ENCODE peak calls at places on chromosome 3, in ten cellular contexts. G is Peyer's patch, Y is B cell, J is T-helper 2 cell, L is NCI-H774, X is NCI-H748 treated with DMSO at 0.1 percent for 48 hours, S is psoas muscle, K is neural crest cell, N is stromal cell of bone marrow, Q is caudate nucleus. Z is an unnamed sample.

GRCh38 chr3:170863768-170864167 is 6.2 kb downstream of the RPL22L1 start:
- DNase-seq in Y (no peak), J (no peak), S (no peak), K (no peak), X (no peak), G (no peak), L (no peak), N (no peak), Q (no peak), Z (no peak)

GRCh38 chr3:160837394-160837975 is 81.5 kb downstream of the PPM1L start:
- DNase-seq in G (no peak), K (no peak), X (no peak), Y (no peak), N (no peak), Q (no peak), S (no peak), L (no peak), J (no peak), Z (no peak)

GRCh38 chr3:132435911-132436425 is 18.7 kb downstream of the DNAJC13 start:
- DNase-seq in S (no peak), N (no peak), Q (no peak), X (no peak), G (no peak), J (no peak), L (no peak), Y (no peak), K (no peak), Z (no peak)

GRCh38 chr3:150252462-150252861 is 155.6 kb upstream of the TSC22D2 start:
- DNase-seq in Q (no peak), N (peak), S (no peak), G (no peak), L (no peak), J (no peak), Y (no peak), X (no peak), K (no peak), Z (peak)

GRCh38 chr3:44867421-44868111 is 5.9 kb downstream of the TMEM42 start:
- DNase-seq in G (no peak), S (no peak), X (no peak), Q (no peak), N (no peak), J (no peak), Y (no peak), K (no peak), L (no peak), Z (no peak)

GRCh38 chr3:71076361-71076997 is 507.0 kb downstream of the FOXP1 start:
- DNase-seq in G (no peak), X (no peak), N (peak), J (no peak), Q (no peak), Y (no peak), S (no peak), L (no peak), K (no peak), Z (peak)

GRCh38 chr3:129593595-129594339 is 12.7 kb downstream of the PLXND1 start:
- DNase-seq in Y (peak), N (no peak), X (peak), Q (no peak), K (no peak), L (peak), S (no peak), J (no peak), G (peak), Z (no peak)

GRCh38 chr3:171058058-171058457 is 31.5 kb upstream of the SLC2A2 start:
- DNase-seq in G (no peak), N (peak), S (no peak), X (no peak), L (no peak), Y (no peak), Q (no peak), J (no peak), K (no peak), Z (peak)

GRCh38 chr3:11465744-11466611 is 177.7 kb downstream of the VGLL4 start:
- DNase-seq in J (no peak), N (peak), X (no peak), K (no peak), Q (no peak), G (no peak), L (no peak), Y (no peak), S (no peak), Z (no peak)

GRCh38 chr3:71863563-71864190 is 78.7 kb upstream of the PROK2 start:
- DNase-seq in G (no peak), J (no peak), N (no peak), K (no peak), X (no peak), Y (no peak), S (no peak), L (no peak), Q (no peak), Z (no peak)

GRCh38 chr3:56932858-56933257 is 127.6 kb upstream of the SPATA12 start:
- DNase-seq in Y (no peak), L (no peak), K (no peak), S (no peak), N (no peak), J (no peak), Q (no peak), G (no peak), X (no peak), Z (no peak)

GRCh38 chr3:38153986-38154608 is 11.2 kb upstream of the OXSR1 start:
- DNase-seq in G (no peak), X (no peak), L (no peak), J (no peak), Q (no peak), K (no peak), N (peak), S (no peak), Y (no peak), Z (peak)

GRCh38 chr3:119643094-119643493 is 17.3 kb downstream of the POPDC2 start:
- DNase-seq in Q (no peak), L (no peak), X (no peak), J (no peak), G (no peak), K (no peak), Y (no peak), S (no peak), N (no peak), Z (no peak)

GRCh38 chr3:107674371-107674770 is 151.6 kb downstream of the BBX start:
- DNase-seq in L (no peak), X (no peak), Q (no peak), G (no peak), Y (no peak), J (no peak), S (peak), N (peak), K (no peak), Z (no peak)

GRCh38 chr3:133464573-133464972 is 64.7 kb downstream of the BFSP2 start:
- DNase-seq in J (no peak), G (no peak), Y (no peak), L (no peak), N (no peak), Q (no peak), K (no peak), S (no peak), X (no peak), Z (peak)

GRCh38 chr3:71416868-71417267 is 166.7 kb downstream of the FOXP1 start:
- DNase-seq in G (peak), X (no peak), S (no peak), K (no peak), Y (peak), L (no peak), N (no peak), J (peak), Q (no peak), Z (no peak)

GRCh38 chr3:148077318-148077923 is 620.3 kb upstream of the AGTR1 start:
- DNase-seq in Q (no peak), G (no peak), S (no peak), K (no peak), J (no peak), L (peak), Y (no peak), X (no peak), N (peak), Z (peak)

GRCh38 chr3:43286886-43287301 is 554 bp downstream of the SNRK start:
- DNase-seq in K (peak), X (peak), Y (peak), J (no peak), N (no peak), S (no peak), Q (no peak), G (no peak), L (no peak), Z (no peak)

GRCh38 chr3:57127849-57128566 is 37.1 kb downstream of the IL17RD start:
- DNase-seq in Q (no peak), N (peak), G (no peak), Y (no peak), K (no peak), X (no peak), S (no peak), J (no peak), L (no peak), Z (peak)

GRCh38 chr3:187209501-187209900 is 12.2 kb downstream of the RTP1 start:
- DNase-seq in N (no peak), J (no peak), Y (no peak), L (no peak), Q (no peak), K (no peak), X (no peak), S (no peak), G (no peak), Z (no peak)

GRCh38 chr3:43285644-43286043 is 696 bp upstream of the SNRK start:
- DNase-seq in G (no peak), S (no peak), Y (peak), Q (no peak), K (no peak), N (no peak), J (no peak), X (no peak), L (no peak), Z (no peak)

GRCh38 chr3:118536764-118537163 is 497.9 kb downstream of the IGSF11 start:
- DNase-seq in X (no peak), Y (no peak), L (no peak), G (no peak), Q (no peak), J (no peak), N (no peak), K (no peak), S (no peak), Z (no peak)

GRCh38 chr3:82938821-82939328 is 1177.4 kb upstream of the GBE1 start:
- DNase-seq in Q (no peak), K (no peak), J (peak), N (no peak), G (peak), L (no peak), X (no peak), S (peak), Y (no peak), Z (no peak)

GRCh38 chr3:196688349-196688748 is 23.7 kb downstream of the CEP19 start:
- DNase-seq in Y (peak), K (no peak), G (peak), S (no peak), L (no peak), J (no peak), N (peak), X (peak), Q (no peak), Z (peak)

GRCh38 chr3:193783166-193783896 is 190.3 kb downstream of the OPA1 start:
- DNase-seq in Q (no peak), N (no peak), G (no peak), K (no peak), S (no peak), X (no peak), J (no peak), L (no peak), Y (no peak), Z (no peak)

GRCh38 chr3:89360155-89360554 is 252.7 kb downstream of the EPHA3 start:
- DNase-seq in Y (no peak), N (no peak), L (no peak), Q (no peak), X (no peak), K (no peak), G (no peak), J (no peak), S (no peak), Z (no peak)

GRCh38 chr3:1082024-1082633 is 10.7 kb upstream of the CNTN6 start:
- DNase-seq in K (peak), J (no peak), S (no peak), L (peak), Y (peak), N (peak), G (peak), Q (no peak), X (peak), Z (no peak)

GRCh38 chr3:11056531-11057050 is 64.0 kb downstream of the SLC6A1 start:
- DNase-seq in Q (no peak), S (no peak), G (no peak), J (no peak), N (no peak), Y (no peak), X (no peak), K (no peak), L (no peak), Z (no peak)

GRCh38 chr3:146052046-146052790 is 108.8 kb downstream of the PLOD2 start:
- DNase-seq in N (no peak), X (no peak), S (no peak), L (no peak), Q (no peak), J (no peak), K (no peak), Y (no peak), G (no peak), Z (no peak)

GRCh38 chr3:71227344-71227743 is 356.2 kb downstream of the FOXP1 start:
- DNase-seq in G (no peak), Y (peak), S (no peak), L (no peak), K (no peak), J (no peak), N (no peak), X (no peak), Q (no peak), Z (no peak)

GRCh38 chr3:33645060-33645841 is 72.8 kb downstream of the CLASP2 start:
- DNase-seq in Q (peak), Y (no peak), S (no peak), K (no peak), N (peak), J (peak), G (no peak), L (peak), X (peak), Z (no peak)

GRCh38 chr3:111571272-111571671 is 23.9 kb downstream of the ZBED2 start:
- DNase-seq in J (no peak), S (no peak), X (no peak), Y (no peak), G (no peak), Q (no peak), L (no peak), N (no peak), K (no peak), Z (no peak)

GRCh38 chr3:58683001-58683845 is 16.6 kb upstream of the FAM3D start:
- DNase-seq in S (no peak), J (no peak), X (no peak), Q (no peak), L (no peak), K (no peak), N (peak), Y (no peak), G (no peak), Z (peak)

GRCh38 chr3:72907851-72908620 is 20.2 kb downstream of the GXYLT2 start:
- DNase-seq in X (no peak), Y (no peak), Q (no peak), L (no peak), K (no peak), S (peak), J (no peak), N (peak), G (no peak), Z (peak)

Z was measured in HFFc6.